ENCODE peak calls at places on chromosomes 1 and 21, in four cellular contexts. B, Y, P and H are unnamed samples.

GRCh38 chr1:23774174-23774880 is 3.9 kb upstream of the PITHD1 start:
- DNase-seq in B (no peak), P (no peak), Y (no peak), H (peak)

GRCh38 chr1:28577738-28578536 is 14.1 kb upstream of the RAB42 start:
- DNase-seq in Y (no peak), B (no peak), P (no peak), H (no peak)

GRCh38 chr1:117093091-117093534 is 28.4 kb downstream of the TRIM45 start:
- DNase-seq in Y (peak), B (no peak), P (peak), H (no peak)

GRCh38 chr1:89274431-89274857 is 1.8 kb upstream of the GBP5 start:
- DNase-seq in P (no peak), B (no peak), Y (peak), H (no peak)

GRCh38 chr1:52633291-52633754 is 355 bp downstream of the SHISAL2A start:
- DNase-seq in P (no peak), B (no peak), Y (no peak), H (peak)

GRCh38 chr1:28595412-28596191 is 3.5 kb downstream of the RAB42 start:
- DNase-seq in B (no peak), Y (no peak), P (no peak), H (no peak)

GRCh38 chr1:117289316-117289715 is 77.9 kb upstream of the MAN1A2 start:
- DNase-seq in Y (no peak), B (no peak), P (no peak), H (no peak)

GRCh38 chr1:9753121-9753531 is 70.6 kb downstream of the CLSTN1 start:
- DNase-seq in P (no peak), B (no peak), Y (peak), H (no peak)

GRCh38 chr1:215599418-215599817 is 32.3 kb downstream of the KCTD3 start:
- DNase-seq in B (no peak), P (no peak), Y (peak), H (no peak)

GRCh38 chr1:85911742-85912141 is 203.5 kb upstream of the ZNHIT6 start:
- DNase-seq in B (no peak), P (no peak), Y (peak), H (no peak)

GRCh38 chr1:42003433-42003832 is 84.7 kb upstream of the HIVEP3 start:
- DNase-seq in B (peak), Y (no peak), P (no peak), H (no peak)

GRCh38 chr1:100703716-100704115 is 15.8 kb upstream of the VCAM1 start:
- DNase-seq in B (no peak), P (no peak), Y (peak), H (no peak)

GRCh38 chr1:39195166-39196111 is 9.1 kb upstream of the MACF1 start:
- DNase-seq in B (no peak), Y (peak), P (no peak), H (no peak)

GRCh38 chr1:83497563-83497962 is 501.4 kb downstream of the TTLL7 start:
- DNase-seq in Y (peak), P (no peak), B (no peak), H (no peak)

GRCh38 chr1:212613440-212614335 is 5.1 kb downstream of the ATF3 start:
- DNase-seq in B (no peak), Y (peak), P (no peak), H (no peak)

GRCh38 chr1:35470964-35471613 is 86.1 kb downstream of the KIAA0319L start:
- DNase-seq in B (no peak), Y (no peak), P (no peak), H (no peak)

GRCh38 chr1:192140382-192140781 is 17.9 kb upstream of the RGS18 start:
- DNase-seq in Y (no peak), P (no peak), B (no peak), H (no peak)

GRCh38 chr1:22671999-22672398 is 19.0 kb downstream of the C1QB start:
- DNase-seq in P (no peak), B (no peak), Y (no peak), H (no peak)

GRCh38 chr1:119541389-119541788 is 34.4 kb downstream of the HSD3B1 start:
- DNase-seq in P (no peak), Y (no peak), B (no peak), H (no peak)

GRCh38 chr1:152143147-152143845 is 15.7 kb downstream of the RPTN start:
- DNase-seq in B (no peak), Y (no peak), P (no peak), H (no peak)

GRCh38 chr1:234535763-234536515 is 57.0 kb upstream of the TARBP1 start:
- DNase-seq in Y (peak), B (peak), P (peak), H (peak)

GRCh38 chr21:18646114-18646513 is 242.5 kb upstream of the TMPRSS15 start:
- DNase-seq in B (no peak), P (no peak), Y (no peak), H (no peak)

GRCh38 chr1:21670059-21670881 is 1.1 kb upstream of the RAP1GAP start:
- DNase-seq in Y (peak), B (no peak), P (no peak), H (no peak)

GRCh38 chr1:110630770-110631663 is 24.9 kb upstream of the KCNA2 start:
- DNase-seq in B (peak), P (no peak), Y (peak), H (peak)

GRCh38 chr1:9292361-9293240 is at the start of gene SPSB1:
- DNase-seq in P (peak), B (peak), Y (peak), H (peak)

GRCh38 chr1:100896481-100896982 is 642 bp downstream of the SLC30A7 start:
- DNase-seq in Y (peak), B (peak), P (no peak), H (peak)

GRCh38 chr1:151995774-151996173 is 2.1 kb upstream of the S100A10 start:
- DNase-seq in Y (no peak), B (no peak), P (no peak), H (no peak)

GRCh38 chr21:33948096-33948950 is 32.7 kb upstream of the ATP5PO start:
- DNase-seq in B (peak), Y (no peak), P (no peak), H (peak)

GRCh38 chr21:33948951-33949444 is 33.4 kb upstream of the ATP5PO start:
- DNase-seq in Y (no peak), P (no peak), B (no peak), H (no peak)

GRCh38 chr21:33949516-33950424 is 34.2 kb upstream of the ATP5PO start:
- DNase-seq in P (no peak), B (no peak), Y (no peak), H (no peak)

GRCh38 chr21:33951276-33952178 is 35.9 kb upstream of the ATP5PO start:
- DNase-seq in B (no peak), Y (peak), P (no peak), H (no peak)

GRCh38 chr21:33950425-33951079 is 34.9 kb upstream of the ATP5PO start:
- DNase-seq in B (no peak), P (no peak), Y (no peak), H (no peak)
- H3K4me3 ChIP-seq in B (no peak), P (no peak), Y (no peak), H (no peak)

DNA sequence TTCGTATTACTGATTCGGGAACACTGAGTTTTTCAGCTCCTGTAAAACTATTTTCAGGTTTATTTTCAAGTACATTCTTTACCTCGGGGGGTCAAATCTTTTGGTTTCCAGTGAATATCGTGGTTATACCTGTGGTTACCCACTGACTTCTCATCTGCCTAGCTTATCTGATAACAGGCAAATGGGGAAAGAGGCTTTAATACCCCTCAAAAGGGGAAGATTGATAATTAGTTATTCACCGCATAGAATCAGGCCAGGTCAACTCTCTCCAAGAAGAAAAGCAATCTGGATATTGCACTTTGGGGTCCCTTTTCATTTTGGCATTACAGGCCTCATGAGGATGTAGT is 23.0 kb downstream of the RUNX1 start:
- DNase-seq in Y (no peak), B (no peak), P (no peak), H (no peak)
- H3K4me3 ChIP-seq in Y (no peak), B (no peak), P (peak), H (no peak)

GRCh38 chr1:154966111-154966510 is 4.4 kb downstream of the SHC1 start:
- DNase-seq in B (no peak), Y (no peak), P (no peak), H (no peak)

GRCh38 chr1:154969246-154969645 is 1.3 kb downstream of the SHC1 start:
- DNase-seq in P (no peak), Y (no peak), B (no peak), H (no peak)

GRCh38 chr1:154969741-154970452 is 650 bp downstream of the SHC1 start:
- DNase-seq in P (no peak), Y (no peak), B (no peak), H (no peak)

GRCh38 chr1:154968731-154969130 is 1.8 kb downstream of the SHC1 start:
- DNase-seq in B (no peak), P (no peak), Y (no peak), H (no peak)

GRCh38 chr1:154967331-154967950 is 3.1 kb downstream of the SHC1 start:
- DNase-seq in B (no peak), P (no peak), Y (no peak), H (no peak)
- H3K4me3 ChIP-seq in B (no peak), P (no peak), Y (peak), H (no peak)

GRCh38 chr1:92859400-92860039 is 27.7 kb downstream of the RPL5 start:
- DNase-seq in P (no peak), B (no peak), Y (no peak), H (no peak)
- H3K4me3 ChIP-seq in P (peak), B (no peak), Y (no peak), H (no peak)

DNA sequence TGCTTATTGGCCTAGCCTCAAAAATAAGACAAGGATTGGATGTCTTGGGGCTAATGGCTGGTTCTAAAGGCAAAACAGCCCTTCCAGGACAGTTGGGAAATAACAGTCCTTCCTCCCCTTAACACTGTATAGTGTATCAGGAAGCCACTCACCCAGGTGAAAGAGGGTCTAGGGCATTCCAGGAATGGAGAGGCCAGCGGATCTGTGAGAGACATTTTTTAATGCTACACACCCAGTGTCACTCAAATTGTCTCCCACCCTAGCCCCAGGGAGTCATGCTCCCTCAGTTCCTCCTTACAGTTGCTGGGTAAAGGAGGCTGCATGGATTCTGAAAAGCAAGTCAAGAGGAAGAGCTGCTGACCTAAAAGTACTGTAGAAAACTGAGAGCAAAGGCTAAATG is 24.1 kb upstream of the EXO1 start:
- DNase-seq in P (no peak), Y (no peak), B (no peak), H (no peak)
- H3K4me3 ChIP-seq in P (no peak), Y (no peak), B (no peak), H (no peak)

GRCh38 chr1:1360511-1361169 is 2.3 kb upstream of the MXRA8 start:
- DNase-seq in P (peak), Y (peak), B (peak), H (no peak)
- H3K4me3 ChIP-seq in P (no peak), Y (peak), B (no peak), H (no peak)

GRCh38 chr1:14255711-14256110 is 342.8 kb upstream of the KAZN start:
- DNase-seq in Y (peak), P (no peak), B (no peak), H (no peak)
- H3K4me3 ChIP-seq in Y (no peak), P (no peak), B (no peak), H (no peak)

GRCh38 chr1:40694353-40694874 is 2.9 kb downstream of the NFYC start:
- DNase-seq in P (no peak), B (no peak), Y (no peak), H (no peak)

GRCh38 chr1:40692429-40692905 is 963 bp downstream of the NFYC start:
- DNase-seq in P (peak), B (no peak), Y (peak), H (peak)

GRCh38 chr1:40690919-40691537 is 476 bp upstream of the NFYC start:
- DNase-seq in B (no peak), Y (no peak), P (no peak), H (no peak)

GRCh38 chr1:40691538-40692428 is at the start of gene NFYC:
- DNase-seq in P (peak), Y (peak), B (peak), H (peak)

GRCh38 chr1:40693425-40693824 is 1.9 kb downstream of the NFYC start:
- DNase-seq in P (no peak), Y (no peak), B (no peak), H (no peak)
- H3K4me3 ChIP-seq in P (no peak), Y (peak), B (no peak), H (no peak)

GRCh38 chr1:208202333-208202987 is 41.7 kb downstream of the PLXNA2 start:
- DNase-seq in P (no peak), B (no peak), Y (no peak), H (no peak)

GRCh38 chr1:208203848-208204609 is 40.2 kb downstream of the PLXNA2 start:
- DNase-seq in B (no peak), P (no peak), Y (peak), H (no peak)

GRCh38 chr1:208201241-208201640 is 42.9 kb downstream of the PLXNA2 start:
- DNase-seq in P (peak), B (no peak), Y (peak), H (no peak)

GRCh38 chr1:208204779-208205178 is 39.4 kb downstream of the PLXNA2 start:
- DNase-seq in P (no peak), Y (peak), B (no peak), H (no peak)

GRCh38 chr1:208203127-208203847 is 40.9 kb downstream of the PLXNA2 start:
- DNase-seq in Y (peak), P (no peak), B (peak), H (no peak)
- H3K4me3 ChIP-seq in Y (no peak), P (no peak), B (no peak), H (no peak)